ENCODE peak calls at places on chromosome 18, in four cellular contexts. One of them, this sample, is unnamed.

GRCh38 chr18:60007641-60008040 is 107.8 kb downstream of the PMAIP1 start:
- DNase-seq in GM12878: no peak
- DNase-seq in HL-60: no peak
- DNase-seq in K562: no peak
- DNase-seq in this sample: no peak

GRCh38 chr18:36017232-36017631 is 44.8 kb downstream of the RMP24 start:
- DNase-seq in GM12878: no peak
- DNase-seq in HL-60: no peak
- DNase-seq in K562: no peak
- DNase-seq in this sample: no peak

GRCh38 chr18:6484659-6485058 is 69.9 kb upstream of the L3MBTL4 start:
- DNase-seq in GM12878: no peak
- DNase-seq in HL-60: no peak
- DNase-seq in K562: no peak
- DNase-seq in this sample: no peak

GRCh38 chr18:49041677-49042570 is 91.2 kb upstream of the SMAD7 start:
- DNase-seq in GM12878: no peak
- DNase-seq in HL-60: peak
- DNase-seq in K562: no peak
- DNase-seq in this sample: no peak

GRCh38 chr18:59208602-59209001 is 11.4 kb upstream of the GRP start:
- DNase-seq in GM12878: no peak
- DNase-seq in HL-60: no peak
- DNase-seq in K562: no peak
- DNase-seq in this sample: no peak

GRCh38 chr18:60984496-60984895 is 348.7 kb upstream of the CDH20 start:
- DNase-seq in GM12878: no peak
- DNase-seq in HL-60: no peak
- DNase-seq in K562: no peak
- DNase-seq in this sample: no peak

GRCh38 chr18:59079264-59079972 is 60.3 kb upstream of the SEC11C start:
- DNase-seq in GM12878: no peak
- DNase-seq in HL-60: no peak
- DNase-seq in K562: no peak
- DNase-seq in this sample: no peak

GRCh38 chr18:57780318-57781127 is 22.6 kb downstream of the ATP8B1 start:
- DNase-seq in GM12878: peak
- DNase-seq in HL-60: no peak
- DNase-seq in K562: no peak
- DNase-seq in this sample: no peak

GRCh38 chr18:79692886-79693285 is 13.3 kb downstream of the CTDP1 start:
- DNase-seq in GM12878: no peak
- DNase-seq in HL-60: no peak
- DNase-seq in K562: no peak
- DNase-seq in this sample: no peak

GRCh38 chr18:250685-251084 is 17.2 kb downstream of the THOC1 start:
- DNase-seq in GM12878: no peak
- DNase-seq in HL-60: no peak
- DNase-seq in K562: no peak
- DNase-seq in this sample: no peak

GRCh38 chr18:3596324-3597158 is 146.6 kb downstream of the TGIF1 start:
- DNase-seq in GM12878: no peak
- DNase-seq in HL-60: peak
- DNase-seq in K562: peak
- DNase-seq in this sample: no peak

GRCh38 chr18:57077786-57078552 is 68.9 kb upstream of the BOD1L2 start:
- DNase-seq in GM12878: peak
- DNase-seq in HL-60: peak
- DNase-seq in K562: no peak
- DNase-seq in this sample: peak

GRCh38 chr18:55079481-55080350 is 120.5 kb upstream of the CCDC68 start:
- DNase-seq in GM12878: no peak
- DNase-seq in HL-60: no peak
- DNase-seq in K562: no peak
- DNase-seq in this sample: no peak

GRCh38 chr18:38751211-38751610 is 1185.6 kb upstream of the CELF4 start:
- DNase-seq in GM12878: no peak
- DNase-seq in HL-60: no peak
- DNase-seq in K562: no peak
- DNase-seq in this sample: no peak

GRCh38 chr18:22964116-22964515 is 31.0 kb downstream of the RBBP8 start:
- DNase-seq in GM12878: no peak
- DNase-seq in HL-60: no peak
- DNase-seq in K562: no peak
- DNase-seq in this sample: no peak

GRCh38 chr18:5309888-5310470 is 14.5 kb upstream of the ZBTB14 start:
- DNase-seq in GM12878: peak
- DNase-seq in HL-60: peak
- DNase-seq in K562: no peak
- DNase-seq in this sample: peak

GRCh38 chr18:13725566-13726227 is 661 bp downstream of the FAM210A start:
- DNase-seq in GM12878: no peak
- DNase-seq in HL-60: peak
- DNase-seq in K562: no peak
- DNase-seq in this sample: no peak

DNA sequence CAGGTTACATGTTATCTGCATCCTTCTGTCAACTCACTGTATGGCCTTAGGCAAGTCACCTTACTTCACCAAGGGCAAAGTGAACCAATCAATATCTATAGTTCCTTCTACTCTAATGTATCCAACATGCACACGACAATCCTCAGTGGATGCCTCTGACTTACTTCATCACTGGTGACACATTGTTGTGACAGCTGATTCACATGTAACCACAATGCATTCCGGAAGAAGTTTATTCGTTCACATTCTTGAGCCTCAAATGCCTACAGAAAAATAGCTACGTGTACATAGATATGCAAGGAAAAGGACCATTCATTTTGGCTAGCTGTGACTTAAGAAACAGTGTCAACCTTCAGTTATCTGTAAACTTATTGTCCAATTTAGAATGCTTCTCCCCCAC is 26.3 kb upstream of the EPG5 start:
- DNase-seq in GM12878: no peak
- DNase-seq in HL-60: no peak
- DNase-seq in K562: no peak
- DNase-seq in this sample: no peak
- TF ChIP-seq SPI1 in GM12878: no peak
- TF ChIP-seq SPI1 in HL-60: no peak
- TF ChIP-seq SPI1 in K562: no peak
- TF ChIP-seq SPI1 in this sample: no peak

GRCh38 chr18:27861539-27861938 is 315.4 kb downstream of the CDH2 start:
- DNase-seq in GM12878: no peak
- DNase-seq in HL-60: no peak
- DNase-seq in K562: no peak
- DNase-seq in this sample: no peak

GRCh38 chr18:27862056-27862682 is 314.8 kb downstream of the CDH2 start:
- DNase-seq in GM12878: no peak
- DNase-seq in HL-60: no peak
- DNase-seq in K562: no peak
- DNase-seq in this sample: no peak

GRCh38 chr18:27860011-27860410 is 316.9 kb downstream of the CDH2 start:
- DNase-seq in GM12878: no peak
- DNase-seq in HL-60: no peak
- DNase-seq in K562: no peak
- DNase-seq in this sample: no peak

GRCh38 chr18:27863780-27864430 is 313.0 kb downstream of the CDH2 start:
- DNase-seq in GM12878: no peak
- DNase-seq in HL-60: no peak
- DNase-seq in K562: no peak
- DNase-seq in this sample: no peak

GRCh38 chr18:27860701-27861107 is 316.2 kb downstream of the CDH2 start:
- DNase-seq in GM12878: peak
- DNase-seq in HL-60: no peak
- DNase-seq in K562: no peak
- DNase-seq in this sample: no peak
- TF ChIP-seq SPI1 in GM12878: no peak
- TF ChIP-seq SPI1 in HL-60: no peak
- TF ChIP-seq SPI1 in K562: no peak
- TF ChIP-seq SPI1 in this sample: no peak

DNA sequence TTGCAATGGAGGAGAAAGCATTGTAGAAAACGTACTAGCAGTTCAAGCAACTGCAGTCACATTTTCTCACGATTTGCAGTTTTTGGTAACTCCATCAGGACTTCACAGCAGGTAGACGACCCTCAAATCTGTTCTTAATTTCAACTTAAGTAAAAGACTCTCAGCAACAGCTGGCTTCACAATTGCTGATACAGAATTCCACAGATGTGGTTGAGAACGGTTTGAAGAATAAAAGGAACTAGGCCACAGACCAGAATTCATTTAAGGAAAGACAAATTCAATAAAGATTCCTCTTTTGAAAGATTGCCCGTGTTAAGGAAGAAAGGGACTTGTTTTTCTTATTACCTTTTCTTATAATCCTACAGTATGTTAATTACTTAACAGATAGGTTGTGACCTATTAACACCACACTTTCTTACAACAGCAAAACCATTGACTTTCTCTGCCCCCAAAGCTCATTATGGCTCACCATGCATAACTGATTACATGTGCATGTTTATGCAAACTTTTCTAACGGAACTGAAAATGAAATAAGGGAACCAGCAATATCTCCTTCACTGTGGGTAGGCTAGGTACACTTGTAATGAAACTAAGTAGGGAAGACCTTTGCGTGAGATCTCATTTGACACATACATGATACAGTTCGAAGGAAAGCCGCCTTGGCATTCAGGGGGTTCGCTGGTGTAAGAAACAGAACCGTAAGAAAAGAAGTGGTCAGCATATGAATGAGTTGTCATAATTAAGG is 4.7 kb upstream of the ZNF516 start:
- DNase-seq in GM12878: peak
- DNase-seq in HL-60: peak
- DNase-seq in K562: no peak
- DNase-seq in this sample: no peak
- TF ChIP-seq SPI1 in GM12878: peak
- TF ChIP-seq SPI1 in HL-60: peak
- TF ChIP-seq SPI1 in K562: no peak
- TF ChIP-seq SPI1 in this sample: peak

DNA sequence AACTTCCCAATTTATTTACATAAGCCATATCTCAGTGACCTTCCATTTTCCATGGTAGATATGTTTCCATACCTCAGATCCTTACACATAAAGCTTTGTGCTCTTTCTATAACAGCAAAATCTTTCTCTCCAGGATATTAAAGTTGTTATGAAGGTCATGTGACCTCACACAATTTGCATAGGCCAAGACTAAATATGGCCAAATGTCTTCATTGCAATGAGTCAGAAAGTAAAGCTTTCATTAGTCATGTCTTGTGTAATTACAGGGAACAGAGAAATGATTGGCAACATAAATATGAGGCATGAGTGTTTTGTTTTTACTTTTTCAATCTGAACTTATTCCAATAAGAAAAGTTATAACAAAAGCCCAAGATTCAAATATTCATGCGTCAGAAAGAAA is 243.5 kb downstream of the ASXL3 start:
- DNase-seq in GM12878: no peak
- DNase-seq in HL-60: no peak
- DNase-seq in K562: no peak
- DNase-seq in this sample: no peak
- TF ChIP-seq SPI1 in GM12878: no peak
- TF ChIP-seq SPI1 in HL-60: no peak
- TF ChIP-seq SPI1 in K562: no peak
- TF ChIP-seq SPI1 in this sample: no peak

DNA sequence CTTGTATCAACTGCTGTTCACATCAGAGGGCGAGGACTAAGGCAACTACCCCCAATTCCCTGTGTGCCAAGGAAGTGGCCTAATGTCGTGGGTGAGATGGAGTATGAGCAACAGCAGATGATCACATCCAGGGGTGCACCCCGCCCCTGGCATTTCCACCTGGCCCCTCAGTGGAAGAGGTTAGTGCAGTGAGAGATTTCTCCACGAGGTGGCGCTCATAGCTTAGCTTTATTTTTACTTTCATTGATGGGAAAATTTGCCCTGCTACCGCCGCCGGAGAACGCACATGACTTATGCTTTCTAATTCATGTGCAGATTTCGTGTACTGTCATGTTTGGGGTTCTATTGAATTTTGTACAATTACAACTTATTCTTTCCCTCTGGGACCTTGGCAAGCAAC is 470.6 kb upstream of the MEX3C start:
- DNase-seq in GM12878: no peak
- DNase-seq in HL-60: peak
- DNase-seq in K562: peak
- DNase-seq in this sample: peak
- TF ChIP-seq SPI1 in GM12878: no peak
- TF ChIP-seq SPI1 in HL-60: no peak
- TF ChIP-seq SPI1 in K562: no peak
- TF ChIP-seq SPI1 in this sample: no peak